ENCODE peak calls at places on chromosomes 4 and X, in five cellular contexts. R, T, Q, V and H are unnamed samples.

GRCh38 chr4:29081230-29081955 is 1638.8 kb upstream of the PCDH7 start:
- DNase-seq in R (no peak), T (peak; percentile 29), V (no peak), Q (no peak), H (no peak)

GRCh38 chr4:7699040-7699439 is 240.6 kb downstream of the AFAP1 start:
- DNase-seq in R (no peak), T (peak; percentile 56), Q (peak; percentile 80), V (no peak), H (no peak)

GRCh38 chr4:39637572-39638357 is 900 bp downstream of the SMIM14 start:
- DNase-seq in T (peak; percentile 72), V (peak; percentile 69), R (peak; percentile 91), Q (no peak), H (no peak)

GRCh38 chr4:7323461-7323871 is 111.3 kb downstream of the PSAPL1 start:
- DNase-seq in V (no peak), R (no peak), T (no peak), Q (no peak), H (no peak)

GRCh38 chr4:39700500-39700899 is 2.6 kb downstream of the UBE2K start:
- DNase-seq in V (no peak), T (no peak), Q (no peak), R (no peak), H (no peak)

GRCh38 chr4:155972098-155972497 is 18.4 kb upstream of the CTSO start:
- DNase-seq in T (peak; percentile 26), Q (no peak), R (peak; percentile 53), V (peak; percentile 30), H (no peak)

GRCh38 chrX:12469296-12469695 is 321.9 kb upstream of the PRPS2 start:
- DNase-seq in T (peak; percentile 0), R (no peak), V (no peak), Q (no peak), H (no peak)

GRCh38 chr4:187333151-187333550 is 609.5 kb upstream of the FAT1 start:
- DNase-seq in R (no peak), V (no peak), Q (no peak), T (peak; percentile 22), H (no peak)

GRCh38 chrX:351736-352135 is 33.1 kb upstream of the GTPBP6 start:
- DNase-seq in T (no peak), R (no peak), Q (no peak), V (no peak), H (no peak)

GRCh38 chr4:24477919-24478318 is 106.4 kb downstream of the DHX15 start:
- DNase-seq in V (no peak), T (peak; percentile 84), R (peak; percentile 19), Q (no peak), H (no peak)

GRCh38 chr4:55444822-55445221 is 49.1 kb downstream of the TMEM165 start:
- DNase-seq in Q (no peak), T (peak; percentile 50), V (peak; percentile 42), R (peak; percentile 24), H (no peak)

GRCh38 chrX:74437530-74437929 is 16.2 kb downstream of the SLC16A2 start:
- DNase-seq in Q (no peak), T (no peak), R (no peak), V (no peak), H (no peak)

GRCh38 chrX:108399427-108400165 is 38.6 kb downstream of the COL4A6 start:
- DNase-seq in Q (peak; percentile 2), T (no peak), V (no peak), R (no peak), H (no peak)

GRCh38 chr4:1568855-1569460 is 115.2 kb downstream of the FAM53A start:
- DNase-seq in Q (no peak), V (no peak), R (no peak), T (no peak), H (no peak)

GRCh38 chrX:47619486-47620302 is at the start of gene SYN1:
- DNase-seq in R (peak; percentile 93), T (peak; percentile 74), Q (peak; percentile 7), V (peak; percentile 80), H (peak; percentile 64)

GRCh38 chr4:6908397-6909112 is 1.1 kb upstream of the TBC1D14 start:
- DNase-seq in T (no peak), R (no peak), V (peak; percentile 39), Q (no peak), H (no peak)

GRCh38 chrX:109685656-109686078 is 47.4 kb downstream of the ACSL4 start:
- DNase-seq in V (no peak), Q (no peak), R (no peak), T (no peak), H (no peak)

GRCh38 chr4:182385897-182386296 is 142.7 kb downstream of the TENM3 start:
- DNase-seq in T (no peak), R (no peak), Q (no peak), V (no peak), H (no peak)

GRCh38 chrX:47351706-47352105 is 18.7 kb upstream of the ZNF157 start:
- DNase-seq in T (no peak), Q (no peak), R (no peak), V (no peak), H (no peak)

GRCh38 chr4:72351521-72351920 is 217.5 kb downstream of the ADAMTS3 start:
- DNase-seq in R (no peak), V (no peak), T (no peak), Q (no peak), H (no peak)

GRCh38 chr4:169079942-169080827 is 70.1 kb upstream of the CBR4 start:
- DNase-seq in V (peak; percentile 44), T (peak; percentile 89), R (no peak), Q (no peak), H (no peak)

GRCh38 chrX:24229400-24229879 is 79.9 kb downstream of the ZFX start:
- DNase-seq in V (peak; percentile 29), T (no peak), Q (no peak), R (no peak), H (no peak)

GRCh38 chr4:185128272-185129119 is 14.6 kb upstream of the SLC25A4 start:
- DNase-seq in Q (no peak), R (peak; percentile 69), T (no peak), V (peak; percentile 50), H (no peak)

DNA sequence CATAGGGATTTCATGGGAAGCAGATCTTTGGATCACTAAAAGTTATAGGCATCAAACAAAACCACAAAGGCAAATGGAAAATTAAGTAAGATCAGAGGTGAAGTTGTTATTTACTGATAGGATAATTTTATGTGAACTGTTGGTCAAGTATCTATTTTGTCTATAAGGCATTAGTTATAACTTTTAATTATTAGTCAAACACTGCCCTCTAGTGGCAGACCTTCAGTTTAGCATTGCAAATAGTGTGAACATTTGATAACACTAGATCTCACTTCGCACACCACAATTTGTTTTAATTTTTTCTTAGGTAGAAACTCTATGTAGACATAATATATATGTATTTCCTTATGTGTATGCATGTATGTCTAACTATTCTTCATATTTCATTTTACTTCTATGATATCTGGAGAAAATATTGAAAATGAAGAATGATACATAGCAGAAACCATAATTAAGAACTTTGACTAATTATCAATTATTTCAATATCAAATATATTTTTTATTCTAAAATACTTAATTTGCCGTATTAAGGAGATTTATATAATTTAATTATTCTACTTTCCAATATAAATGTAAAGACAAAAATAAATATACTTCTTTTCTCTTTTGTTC is 214.5 kb upstream of the TACR3 start:
- DNase-seq in Q (peak; percentile 3), V (peak; percentile 33), R (peak; percentile 72), T (peak; percentile 65), H (no peak)
- TF ChIP-seq CTCF in Q (peak; percentile 55), V (peak; percentile 54), R (peak; percentile 87), T (peak; percentile 56), H (peak; percentile 66)

GRCh38 chr4:73864365-73864764 is 4.8 kb upstream of the CXCL1 start:
- DNase-seq in Q (no peak), V (no peak), R (peak; percentile 36), T (peak; percentile 19), H (no peak)
- TF ChIP-seq CTCF in Q (peak; percentile 34), V (peak; percentile 25), R (peak; percentile 47), T (peak; percentile 48), H (no peak)

GRCh38 chrX:125742811-125743210 is 423.1 kb downstream of the TEX13C start:
- DNase-seq in Q (no peak), V (no peak), T (no peak), R (no peak), H (no peak)
- TF ChIP-seq CTCF in Q (no peak), V (no peak), T (no peak), R (no peak), H (no peak)

DNA sequence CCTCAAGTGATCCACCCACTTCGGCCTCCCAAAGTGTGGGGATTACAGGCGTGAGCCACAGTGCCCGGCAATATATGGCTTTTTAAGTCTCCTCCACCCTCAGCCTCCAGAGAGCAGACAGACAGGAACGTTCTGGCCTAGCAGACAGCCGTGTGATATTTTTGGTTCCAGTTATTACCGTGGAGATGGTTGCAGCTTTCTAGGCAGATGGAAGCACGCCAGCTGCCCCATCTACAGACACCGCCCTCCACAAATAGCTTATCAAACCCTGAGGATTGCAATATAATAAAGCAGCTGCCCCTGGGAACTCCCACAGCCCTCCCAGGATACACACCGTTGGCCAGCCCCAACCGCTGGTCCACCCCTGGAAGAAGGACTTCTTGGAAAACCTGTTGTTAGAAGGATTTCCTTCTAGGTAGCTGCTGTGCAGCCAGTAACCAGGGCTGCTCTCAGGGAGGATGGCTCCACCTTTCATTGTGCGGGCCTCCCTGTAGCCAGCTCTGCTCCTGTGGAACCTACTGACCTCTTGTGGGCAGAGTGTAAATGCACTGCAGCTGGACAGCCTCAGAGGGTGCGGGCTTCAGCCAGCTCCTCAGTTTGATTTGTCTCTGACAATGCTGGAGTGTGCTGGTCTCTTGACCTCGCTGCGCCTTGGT is 44.0 kb downstream of the SLC25A5 start:
- DNase-seq in Q (peak; percentile 28), R (peak; percentile 82), V (peak; percentile 72), T (peak; percentile 60), H (no peak)
- TF ChIP-seq CTCF in Q (peak; percentile 79), R (peak; percentile 63), V (peak; percentile 76), T (peak; percentile 70), H (no peak)

DNA sequence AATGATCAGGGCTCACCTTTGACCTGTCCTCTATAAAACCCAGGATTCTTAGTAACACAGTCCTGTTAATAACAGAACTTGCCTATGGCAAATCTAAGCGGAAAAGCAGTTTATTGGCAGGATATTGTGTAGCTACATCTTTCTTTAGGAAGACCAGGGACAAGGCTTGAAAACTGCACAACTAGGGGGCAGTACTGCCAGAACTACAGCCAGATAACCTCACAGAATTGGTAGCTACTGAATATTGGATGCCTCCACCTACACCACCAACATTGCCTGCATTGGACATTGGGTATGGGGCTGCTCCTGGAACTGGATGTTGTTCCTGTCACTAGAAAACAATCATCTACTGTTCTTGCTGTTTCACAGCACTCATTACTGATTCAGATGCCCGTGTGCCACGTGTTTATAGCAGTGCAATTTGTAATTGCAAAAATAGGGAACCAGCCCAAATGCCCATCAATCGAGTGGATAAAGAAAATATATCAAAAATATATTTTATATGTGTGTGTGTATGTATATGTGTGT is 47.4 kb downstream of the REPS2 start:
- DNase-seq in V (no peak), T (no peak), Q (no peak), R (peak; percentile 8), H (no peak)
- TF ChIP-seq CTCF in V (no peak), T (peak; percentile 16), Q (peak; percentile 18), R (peak; percentile 30), H (no peak)

GRCh38 chrX:37302569-37302968 is 46.6 kb upstream of the PRRG1 start:
- DNase-seq in T (no peak), V (peak; percentile 32), Q (no peak), R (peak; percentile 27), H (no peak)
- TF ChIP-seq CTCF in T (peak; percentile 33), V (peak; percentile 51), Q (peak; percentile 37), R (peak; percentile 46), H (no peak)